ENCODE peak calls at places on chromosomes 1 and 21, in four cellular contexts. G, E, N and M are unnamed samples.

GRCh38 chr1:43444827-43445225 is 8.9 kb downstream of the HYI start:
- DNase-seq in G (peak), E (peak), N (peak), M (no peak)

GRCh38 chr1:218460367-218460766 is 115.2 kb downstream of the TGFB2 start:
- DNase-seq in G (peak), E (peak), N (peak), M (no peak)

GRCh38 chr21:42887321-42887720 is 5.8 kb upstream of the NDUFV3 start:
- DNase-seq in G (no peak), E (no peak), N (no peak), M (no peak)

GRCh38 chr1:86860020-86860419 is 53.9 kb downstream of the SELENOF start:
- DNase-seq in G (no peak), E (no peak), N (no peak), M (no peak)

GRCh38 chr1:247107694-247108093 is 3.5 kb upstream of the ZNF669 start:
- DNase-seq in G (no peak), E (no peak), N (no peak), M (no peak)

GRCh38 chr1:66055092-66055491 is 262.4 kb downstream of the PDE4B start:
- DNase-seq in G (no peak), E (no peak), N (no peak), M (no peak)

GRCh38 chr1:108699375-108700332 is 7.5 kb downstream of the PRPF38B start:
- DNase-seq in G (no peak), E (no peak), N (no peak), M (no peak)

GRCh38 chr1:28887835-28888682 is 26.3 kb upstream of the EPB41 start:
- DNase-seq in G (no peak), E (peak), N (peak), M (no peak)

GRCh38 chr1:172976222-172977041 is 74.3 kb downstream of the TNFSF18 start:
- DNase-seq in G (peak), E (no peak), N (peak), M (no peak)

GRCh38 chr1:117930484-117930883 is 945 bp downstream of the WDR3 start:
- DNase-seq in G (peak), E (no peak), N (no peak), M (no peak)

GRCh38 chr1:1020415-1021009 is 592 bp downstream of the AGRN start:
- DNase-seq in G (peak), E (no peak), N (no peak), M (no peak)

GRCh38 chr1:235078927-235079381 is 49.7 kb downstream of the TOMM20 start:
- DNase-seq in G (peak), E (no peak), N (peak), M (no peak)

GRCh38 chr1:99768525-99769382 is 2.3 kb upstream of the FRRS1 start:
- DNase-seq in G (peak), E (peak), N (peak), M (no peak)

GRCh38 chr1:30706528-30706927 is 16.9 kb downstream of the MATN1 start:
- DNase-seq in G (peak), E (no peak), N (peak), M (no peak)

GRCh38 chr1:211825990-211826389 is 4.6 kb downstream of the LPGAT1 start:
- DNase-seq in G (peak), E (no peak), N (peak), M (no peak)

GRCh38 chr1:211259596-211260126 is 495 bp downstream of the RCOR3 start:
- DNase-seq in G (peak), E (peak), N (peak), M (peak)

GRCh38 chr1:19156676-19157075 is 53.4 kb downstream of the UBR4 start:
- DNase-seq in G (no peak), E (peak), N (peak), M (no peak)

GRCh38 chr1:19149736-19150135 is 60.3 kb downstream of the UBR4 start:
- DNase-seq in G (no peak), E (no peak), N (no peak), M (no peak)

GRCh38 chr1:19151537-19151936 is 58.5 kb downstream of the UBR4 start:
- DNase-seq in G (no peak), E (no peak), N (no peak), M (no peak)

GRCh38 chr1:19154876-19155275 is 55.2 kb downstream of the UBR4 start:
- DNase-seq in G (no peak), E (no peak), N (no peak), M (no peak)

GRCh38 chr1:19153169-19153568 is 56.9 kb downstream of the UBR4 start:
- DNase-seq in G (no peak), E (no peak), N (no peak), M (no peak)
- TF ChIP-seq CTCF in G (no peak), E (no peak), N (no peak), M (no peak)

GRCh38 chr1:53460666-53461328 is 1.6 kb downstream of the DMRTB1 start:
- DNase-seq in G (no peak), E (no peak), N (no peak), M (no peak)
- TF ChIP-seq CTCF in G (no peak), E (no peak), N (no peak), M (no peak)

GRCh38 chr1:56459260-56459659 is 120.1 kb downstream of the PLPP3 start:
- DNase-seq in G (peak), E (no peak), N (no peak), M (no peak)
- TF ChIP-seq CTCF in G (no peak), E (no peak), N (no peak), M (no peak)

GRCh38 chr1:77687519-77687906 is 5.1 kb upstream of the ZZZ3 start:
- DNase-seq in G (peak), E (peak), N (peak), M (no peak)
- TF ChIP-seq CTCF in G (peak), E (no peak), N (peak), M (peak)

DNA sequence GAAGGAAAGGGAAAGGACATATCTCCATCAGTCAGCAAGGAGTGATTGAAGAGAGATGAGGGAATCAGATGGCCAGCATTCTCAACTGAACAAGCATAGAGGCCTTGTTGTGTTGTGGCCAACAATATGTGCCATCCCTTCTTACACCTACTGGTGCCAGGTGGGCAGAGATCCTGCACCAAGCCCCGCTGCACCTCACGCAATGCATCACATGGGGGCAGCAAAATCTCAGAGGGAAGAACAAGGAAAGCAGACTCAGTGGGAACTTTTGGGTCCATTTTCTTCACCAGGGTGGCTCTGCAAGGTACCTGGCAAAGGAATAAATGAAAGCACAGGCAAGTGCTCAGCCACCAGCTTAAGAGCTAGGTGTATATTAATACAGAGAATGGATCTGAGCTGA is 33.2 kb downstream of the HSD3B2 start:
- DNase-seq in G (no peak), E (no peak), N (no peak), M (no peak)
- TF ChIP-seq CTCF in G (no peak), E (no peak), N (peak), M (no peak)

DNA sequence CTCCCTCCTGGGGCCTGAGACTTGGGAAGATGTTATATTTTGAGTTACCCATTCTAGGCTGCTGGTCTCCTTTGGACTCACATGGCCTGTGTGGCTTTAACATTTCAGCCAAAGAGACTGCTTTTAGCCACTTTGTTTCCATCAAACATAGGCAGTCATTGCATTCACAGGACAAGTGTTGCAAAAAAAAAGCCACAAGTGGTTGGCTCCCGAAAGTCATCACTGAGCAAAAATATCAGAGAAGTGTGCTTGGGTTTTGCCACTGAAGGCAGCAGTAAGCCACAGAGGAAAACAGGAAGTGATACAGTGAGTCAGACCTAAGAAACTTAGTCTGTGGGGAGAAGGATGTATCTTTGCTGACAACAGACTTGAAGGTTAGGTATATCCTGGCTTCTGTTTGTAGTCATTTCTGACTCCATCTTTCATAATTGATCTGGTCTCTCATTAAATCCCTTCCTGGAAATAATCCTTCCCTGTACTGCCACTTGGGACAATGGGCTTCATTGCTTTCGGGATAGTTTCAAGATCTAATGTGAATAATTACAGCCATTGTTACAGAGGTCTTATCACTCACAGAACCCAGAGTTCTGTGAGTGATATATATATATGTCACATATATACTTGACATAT is 80.9 kb downstream of the COLGALT2 start:
- DNase-seq in G (peak), E (no peak), N (peak), M (peak)
- TF ChIP-seq CTCF in G (peak), E (no peak), N (peak), M (peak)

GRCh38 chr1:162939035-162939434 is 78.1 kb upstream of the CCDC190 start:
- DNase-seq in G (no peak), E (no peak), N (no peak), M (no peak)
- TF ChIP-seq CTCF in G (no peak), E (no peak), N (no peak), M (no peak)

DNA sequence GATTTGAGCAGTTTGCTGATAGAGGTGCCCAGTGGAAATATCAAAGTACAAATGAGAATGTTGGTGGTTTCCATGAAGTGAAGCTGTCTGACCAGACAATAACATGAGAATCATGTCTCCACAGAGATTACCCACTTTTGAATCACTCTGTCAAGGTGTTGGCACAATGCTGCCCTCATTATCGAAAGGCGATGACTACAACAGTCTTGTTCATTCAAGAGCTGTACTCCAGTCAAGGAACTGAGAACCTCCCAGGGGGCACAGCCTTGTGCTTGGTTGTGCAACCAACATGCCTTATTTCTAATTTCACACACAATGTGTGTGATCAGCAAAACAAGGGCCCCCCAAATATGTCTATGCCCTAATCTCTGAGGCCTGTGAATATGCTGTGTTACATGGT is 35.7 kb downstream of the ETS2 start:
- DNase-seq in G (no peak), E (no peak), N (no peak), M (no peak)
- TF ChIP-seq CTCF in G (no peak), E (no peak), N (no peak), M (no peak)

GRCh38 chr1:81758213-81758612 is 42.5 kb upstream of the ADGRL2 start:
- DNase-seq in G (no peak), E (no peak), N (peak), M (no peak)

GRCh38 chr1:81756872-81757271 is 43.9 kb upstream of the ADGRL2 start:
- DNase-seq in G (peak), E (no peak), N (peak), M (no peak)

GRCh38 chr1:81757398-81758020 is 43.2 kb upstream of the ADGRL2 start:
- DNase-seq in G (peak), E (no peak), N (peak), M (peak)

DNA sequence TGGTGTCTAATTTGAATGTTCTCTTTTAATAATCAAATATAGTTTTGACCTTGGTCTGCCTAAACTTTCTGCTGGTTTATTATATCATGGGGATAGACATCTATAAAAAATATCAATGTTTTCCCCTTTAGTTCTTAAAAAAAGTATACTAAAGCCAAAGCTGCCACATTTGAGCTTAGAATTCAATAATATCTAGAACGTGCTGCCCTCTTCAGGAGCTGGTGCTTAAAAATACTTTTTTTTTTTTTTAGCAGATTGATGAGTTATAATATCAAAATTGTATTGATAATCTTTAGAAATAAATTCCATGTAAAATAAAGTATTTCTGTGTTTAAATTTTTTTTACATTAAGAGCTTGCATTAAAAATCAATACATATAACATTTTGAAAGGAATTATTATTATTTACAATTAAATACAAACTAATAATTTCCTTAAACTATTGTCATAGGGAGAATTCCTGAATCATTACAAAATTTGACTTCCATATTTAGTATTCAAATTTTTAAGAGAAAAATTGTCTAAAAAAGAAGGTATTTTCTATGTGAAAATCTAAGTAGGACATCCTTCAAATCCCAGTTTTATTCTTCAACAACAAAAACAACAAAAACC is 40.1 kb upstream of the ADGRL2 start:
- DNase-seq in G (peak), E (no peak), N (peak), M (peak)
- TF ChIP-seq CTCF in G (peak), E (peak), N (peak), M (peak)